ENCODE peak calls at places on chromosomes 6 and 20, in five cellular contexts. One of them, this sample, is unnamed.

GRCh38 chr20:1478566-1478965 is 11.9 kb upstream of the NSFL1C start:
- DNase-seq in dorsolateral prefrontal cortex: no peak
- DNase-seq in spleen: no peak
- DNase-seq in fibroblast of lung: peak; percentile 21
- DNase-seq in pancreas: no peak
- DNase-seq in this sample: no peak

GRCh38 chr6:167930300-167930699 is 67.2 kb upstream of the KIF25 start:
- DNase-seq in dorsolateral prefrontal cortex: no peak
- DNase-seq in spleen: no peak
- DNase-seq in fibroblast of lung: peak; percentile 27
- DNase-seq in pancreas: no peak
- DNase-seq in this sample: no peak

GRCh38 chr6:136317023-136317649 is 27.5 kb upstream of the BCLAF1 start:
- DNase-seq in dorsolateral prefrontal cortex: no peak
- DNase-seq in spleen: no peak
- DNase-seq in fibroblast of lung: peak; percentile 80
- DNase-seq in pancreas: no peak
- DNase-seq in this sample: no peak

GRCh38 chr20:25579081-25579770 is 6.1 kb downstream of the NINL start:
- DNase-seq in dorsolateral prefrontal cortex: no peak
- DNase-seq in spleen: peak; percentile 54
- DNase-seq in fibroblast of lung: no peak
- DNase-seq in pancreas: no peak
- DNase-seq in this sample: no peak

GRCh38 chr6:44456966-44457292 is 69.4 kb downstream of the CDC5L start:
- DNase-seq in dorsolateral prefrontal cortex: no peak
- DNase-seq in spleen: no peak
- DNase-seq in fibroblast of lung: no peak
- DNase-seq in pancreas: no peak
- DNase-seq in this sample: no peak

GRCh38 chr6:11076540-11076939 is 17.1 kb upstream of the SMIM13 start:
- DNase-seq in dorsolateral prefrontal cortex: no peak
- DNase-seq in spleen: no peak
- DNase-seq in fibroblast of lung: no peak
- DNase-seq in pancreas: no peak
- DNase-seq in this sample: no peak

GRCh38 chr20:50320910-50321796 is 130.5 kb downstream of the CEBPB start:
- DNase-seq in dorsolateral prefrontal cortex: no peak
- DNase-seq in spleen: peak; percentile 82
- DNase-seq in fibroblast of lung: peak; percentile 91
- DNase-seq in pancreas: peak; percentile 91
- DNase-seq in this sample: peak; percentile 75

GRCh38 chr20:7415427-7415826 is 524.8 kb downstream of the HAO1 start:
- DNase-seq in dorsolateral prefrontal cortex: no peak
- DNase-seq in spleen: no peak
- DNase-seq in fibroblast of lung: no peak
- DNase-seq in pancreas: no peak
- DNase-seq in this sample: no peak

GRCh38 chr20:52675414-52675813 is 296.7 kb upstream of the TSHZ2 start:
- DNase-seq in dorsolateral prefrontal cortex: no peak
- DNase-seq in spleen: no peak
- DNase-seq in fibroblast of lung: no peak
- DNase-seq in pancreas: no peak
- DNase-seq in this sample: no peak

GRCh38 chr6:5155901-5156300 is 70.8 kb downstream of the PPP1R3G start:
- DNase-seq in dorsolateral prefrontal cortex: no peak
- DNase-seq in spleen: no peak
- DNase-seq in fibroblast of lung: no peak
- DNase-seq in pancreas: no peak
- DNase-seq in this sample: no peak

GRCh38 chr6:10033223-10033829 is 381.5 kb downstream of the TFAP2A start:
- DNase-seq in dorsolateral prefrontal cortex: no peak
- DNase-seq in spleen: no peak
- DNase-seq in fibroblast of lung: no peak
- DNase-seq in pancreas: no peak
- DNase-seq in this sample: no peak

GRCh38 chr20:37377346-37378081 is 31.6 kb downstream of the SRC start:
- DNase-seq in dorsolateral prefrontal cortex: no peak
- DNase-seq in spleen: peak; percentile 50
- DNase-seq in fibroblast of lung: no peak
- DNase-seq in pancreas: no peak
- DNase-seq in this sample: no peak

GRCh38 chr6:85458782-85459181 is 8.9 kb downstream of the NT5E start:
- DNase-seq in dorsolateral prefrontal cortex: no peak
- DNase-seq in spleen: no peak
- DNase-seq in fibroblast of lung: no peak
- DNase-seq in pancreas: no peak
- DNase-seq in this sample: no peak

GRCh38 chr6:37289931-37290330 is 32.0 kb upstream of the TMEM217 start:
- DNase-seq in dorsolateral prefrontal cortex: no peak
- DNase-seq in spleen: no peak
- DNase-seq in fibroblast of lung: no peak
- DNase-seq in pancreas: no peak
- DNase-seq in this sample: no peak

GRCh38 chr6:124683507-124683906 is 278.7 kb upstream of the RNF217 start:
- DNase-seq in dorsolateral prefrontal cortex: peak; percentile 41
- DNase-seq in spleen: no peak
- DNase-seq in fibroblast of lung: no peak
- DNase-seq in pancreas: no peak
- DNase-seq in this sample: no peak

GRCh38 chr6:140923048-140923447 is 1209.7 kb upstream of the GJE1 start:
- DNase-seq in dorsolateral prefrontal cortex: no peak
- DNase-seq in spleen: no peak
- DNase-seq in fibroblast of lung: no peak
- DNase-seq in pancreas: no peak
- DNase-seq in this sample: no peak

GRCh38 chr20:53942121-53942816 is 128.1 kb downstream of the BCAS1 start:
- DNase-seq in dorsolateral prefrontal cortex: no peak
- DNase-seq in spleen: no peak
- DNase-seq in fibroblast of lung: no peak
- DNase-seq in pancreas: no peak
- DNase-seq in this sample: no peak

GRCh38 chr20:47248448-47248966 is 108.0 kb downstream of the ZMYND8 start:
- DNase-seq in dorsolateral prefrontal cortex: no peak
- DNase-seq in spleen: no peak
- DNase-seq in fibroblast of lung: no peak
- DNase-seq in pancreas: no peak
- DNase-seq in this sample: no peak

GRCh38 chr20:8150591-8150990 is 18.5 kb downstream of the PLCB1 start:
- DNase-seq in dorsolateral prefrontal cortex: no peak
- DNase-seq in spleen: no peak
- DNase-seq in fibroblast of lung: peak; percentile 52
- DNase-seq in pancreas: no peak
- DNase-seq in this sample: no peak

GRCh38 chr6:56692586-56693245 is 50.0 kb upstream of the DST start:
- DNase-seq in dorsolateral prefrontal cortex: no peak
- DNase-seq in spleen: no peak
- DNase-seq in fibroblast of lung: peak; percentile 89
- DNase-seq in pancreas: no peak
- DNase-seq in this sample: no peak

GRCh38 chr6:135173242-135173988 is 7.7 kb upstream of the MYB start:
- DNase-seq in dorsolateral prefrontal cortex: no peak
- DNase-seq in spleen: no peak
- DNase-seq in fibroblast of lung: no peak
- DNase-seq in pancreas: no peak
- DNase-seq in this sample: no peak

GRCh38 chr6:148563066-148563465 is 183.8 kb upstream of the UST start:
- DNase-seq in dorsolateral prefrontal cortex: no peak
- DNase-seq in spleen: no peak
- DNase-seq in fibroblast of lung: no peak
- DNase-seq in pancreas: no peak
- DNase-seq in this sample: no peak

GRCh38 chr20:19855426-19855825 is 97.4 kb downstream of the RIN2 start:
- DNase-seq in dorsolateral prefrontal cortex: no peak
- DNase-seq in spleen: no peak
- DNase-seq in fibroblast of lung: no peak
- DNase-seq in pancreas: no peak
- DNase-seq in this sample: no peak

DNA sequence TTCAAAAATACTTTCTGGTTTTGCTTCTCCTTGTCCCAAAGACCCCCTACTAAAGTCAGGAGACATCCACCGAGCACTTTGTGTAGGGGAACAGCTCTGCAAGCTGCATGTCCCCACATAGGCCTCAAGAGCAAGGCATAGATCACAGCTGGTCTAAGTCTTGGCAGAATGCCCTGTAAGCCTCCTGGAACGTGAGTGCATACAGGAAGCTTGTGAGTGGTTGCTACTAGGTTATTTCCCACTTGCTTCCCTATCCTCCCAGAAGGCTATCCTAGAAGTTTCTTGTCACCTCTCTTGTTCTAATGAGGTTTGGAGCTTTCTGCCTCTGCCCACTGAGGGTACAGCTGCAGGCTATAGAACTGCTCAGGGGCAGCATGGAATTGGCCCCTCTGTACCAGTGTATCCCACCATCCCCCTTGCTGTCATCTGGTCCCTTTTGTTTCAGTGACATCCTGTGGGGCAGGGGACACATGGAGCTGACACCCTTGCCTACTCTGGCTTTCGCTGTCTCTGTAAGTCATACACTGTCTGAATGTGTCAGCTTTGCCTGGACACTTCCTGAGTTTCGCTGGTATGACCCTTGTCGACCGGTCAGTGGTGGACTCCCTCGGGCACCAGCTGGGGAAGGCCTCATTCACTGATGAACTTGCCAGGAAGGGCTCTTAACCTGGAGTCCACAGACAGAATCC is 35.6 kb upstream of the KCNK16 start:
- DNase-seq in dorsolateral prefrontal cortex: no peak
- DNase-seq in spleen: peak; percentile 35
- DNase-seq in fibroblast of lung: peak; percentile 82
- DNase-seq in pancreas: no peak
- DNase-seq in this sample: no peak
- TF ChIP-seq CTCF in dorsolateral prefrontal cortex: no peak
- TF ChIP-seq CTCF in spleen: no peak
- TF ChIP-seq CTCF in fibroblast of lung: no peak
- TF ChIP-seq CTCF in pancreas: no peak
- TF ChIP-seq CTCF in this sample: no peak

GRCh38 chr6:77834591-77834996 is 181.8 kb downstream of the MEI4 start:
- DNase-seq in dorsolateral prefrontal cortex: no peak
- DNase-seq in spleen: no peak
- DNase-seq in fibroblast of lung: no peak
- DNase-seq in pancreas: no peak
- DNase-seq in this sample: peak; percentile 12

GRCh38 chr6:77837034-77837784 is 184.4 kb downstream of the MEI4 start:
- DNase-seq in dorsolateral prefrontal cortex: no peak
- DNase-seq in spleen: no peak
- DNase-seq in fibroblast of lung: no peak
- DNase-seq in pancreas: no peak
- DNase-seq in this sample: no peak

GRCh38 chr6:77844822-77845221 is 192.0 kb downstream of the MEI4 start:
- DNase-seq in dorsolateral prefrontal cortex: no peak
- DNase-seq in spleen: no peak
- DNase-seq in fibroblast of lung: no peak
- DNase-seq in pancreas: no peak
- DNase-seq in this sample: no peak

DNA sequence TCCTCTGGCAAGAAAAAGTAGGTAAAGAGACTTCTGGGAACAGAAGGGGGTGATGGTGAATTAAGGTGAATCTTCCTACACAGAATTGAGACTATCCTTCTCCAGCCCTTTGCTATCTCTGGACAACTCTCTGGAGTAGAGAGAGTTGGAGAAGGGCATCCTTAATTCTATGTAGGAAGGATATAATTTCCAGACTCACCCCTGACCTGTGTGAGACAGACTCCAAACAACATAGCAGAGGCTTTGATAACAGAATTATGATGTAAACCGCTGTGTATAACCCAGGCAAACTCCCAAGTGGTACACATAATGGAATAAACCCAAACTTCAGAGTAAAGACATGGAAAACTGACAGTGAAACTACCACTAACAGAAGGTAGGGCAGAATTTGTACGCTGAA is 186.5 kb downstream of the MEI4 start:
- DNase-seq in dorsolateral prefrontal cortex: no peak
- DNase-seq in spleen: no peak
- DNase-seq in fibroblast of lung: no peak
- DNase-seq in pancreas: no peak
- DNase-seq in this sample: no peak
- TF ChIP-seq CTCF in dorsolateral prefrontal cortex: no peak
- TF ChIP-seq CTCF in spleen: no peak
- TF ChIP-seq CTCF in fibroblast of lung: no peak
- TF ChIP-seq CTCF in pancreas: no peak
- TF ChIP-seq CTCF in this sample: no peak

DNA sequence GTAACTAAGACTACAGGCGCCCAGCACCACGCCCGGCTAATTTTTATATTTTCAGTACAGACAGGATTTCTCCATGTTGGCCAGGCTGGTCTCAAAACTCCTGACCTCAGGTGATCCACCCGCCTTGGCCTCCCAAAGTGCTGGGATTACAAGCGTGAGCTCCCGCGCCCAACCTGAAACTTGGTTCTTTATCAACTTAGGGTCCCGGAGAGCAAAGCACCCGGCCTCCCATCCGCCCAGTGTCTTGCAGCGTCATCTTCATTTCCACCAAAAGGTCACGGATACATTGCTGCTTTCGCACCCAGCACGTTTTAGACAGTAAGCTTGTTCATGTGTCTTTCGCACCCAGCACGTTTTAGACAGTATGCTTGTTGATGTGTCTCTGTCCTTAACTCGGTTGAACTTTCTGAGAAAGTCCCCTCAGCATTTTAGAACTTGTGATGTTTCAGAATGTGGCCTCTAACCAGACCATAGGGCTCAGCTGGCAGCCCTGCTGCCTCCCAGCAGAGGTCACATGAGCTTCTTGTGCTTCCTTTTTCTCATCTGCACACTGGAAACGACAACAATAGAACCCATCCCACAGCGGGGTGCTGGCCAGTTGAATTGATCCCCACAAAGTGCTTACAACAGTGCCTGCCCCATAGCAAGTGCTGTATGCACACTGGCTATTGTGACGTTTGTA is 48.8 kb downstream of the PRR18 start:
- DNase-seq in dorsolateral prefrontal cortex: no peak
- DNase-seq in spleen: peak; percentile 82
- DNase-seq in fibroblast of lung: no peak
- DNase-seq in pancreas: no peak
- DNase-seq in this sample: peak; percentile 34
- TF ChIP-seq CTCF in dorsolateral prefrontal cortex: no peak
- TF ChIP-seq CTCF in spleen: no peak
- TF ChIP-seq CTCF in fibroblast of lung: no peak
- TF ChIP-seq CTCF in pancreas: no peak
- TF ChIP-seq CTCF in this sample: no peak

GRCh38 chr6:15410752-15411151 is 164.9 kb downstream of the JARID2 start:
- DNase-seq in dorsolateral prefrontal cortex: no peak
- DNase-seq in spleen: no peak
- DNase-seq in fibroblast of lung: no peak
- DNase-seq in pancreas: no peak
- DNase-seq in this sample: no peak
- TF ChIP-seq CTCF in dorsolateral prefrontal cortex: no peak
- TF ChIP-seq CTCF in spleen: no peak
- TF ChIP-seq CTCF in fibroblast of lung: no peak
- TF ChIP-seq CTCF in pancreas: no peak
- TF ChIP-seq CTCF in this sample: no peak

DNA sequence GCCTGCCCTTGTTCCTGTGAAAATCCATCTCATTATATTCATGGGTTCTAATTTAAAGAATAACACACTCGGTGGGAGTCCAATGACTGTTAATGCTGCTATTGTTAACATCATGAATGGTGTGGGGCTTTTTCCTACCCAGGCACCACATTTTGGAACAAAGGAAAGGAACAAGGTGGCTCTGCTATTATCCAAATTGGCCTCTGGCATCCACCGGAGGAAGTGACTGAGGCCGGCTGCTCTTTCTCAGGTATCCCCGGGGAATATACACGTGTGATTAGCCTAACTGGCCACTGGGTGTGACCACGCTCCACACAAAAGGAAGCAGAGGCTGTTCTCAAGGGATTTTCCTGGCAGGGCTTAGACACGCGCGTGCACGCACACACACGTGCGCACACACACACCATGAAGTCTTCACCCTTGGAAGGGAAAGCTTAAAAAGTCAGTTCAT is 601.2 kb upstream of the ARID1B start:
- DNase-seq in dorsolateral prefrontal cortex: peak; percentile 47
- DNase-seq in spleen: no peak
- DNase-seq in fibroblast of lung: no peak
- DNase-seq in pancreas: no peak
- DNase-seq in this sample: no peak
- TF ChIP-seq CTCF in dorsolateral prefrontal cortex: peak; percentile 37
- TF ChIP-seq CTCF in spleen: no peak
- TF ChIP-seq CTCF in fibroblast of lung: no peak
- TF ChIP-seq CTCF in pancreas: no peak
- TF ChIP-seq CTCF in this sample: no peak

This sample was measured in mucosa of descending colon.